ENCODE peak calls at places on chromosomes 11 and 22, in eight cellular contexts. N is heart right ventricle; J is NCI-H345; Q is EH; D is T-helper 2 cell; A is cardiac fibroblast; O is H7; L is activated naive CD4-positive, alpha-beta T cell treated with anti-CD3 and anti-CD28 coated beads, Interleukin-2, amount 50 U/mL, for 72 hours. P is an unnamed sample.

GRCh38 chr11:130427581-130428211 is 713 bp downstream of the ADAMTS8 start:
- DNase-seq in N (no peak), J (no peak), Q (peak), D (no peak), A (no peak), O (peak), L (no peak), P (peak)

GRCh38 chr11:126834149-126834548 is 166.4 kb downstream of the KIRREL3 start:
- DNase-seq in N (no peak), J (no peak), Q (peak), D (no peak), A (peak), O (no peak), L (no peak), P (no peak)

GRCh38 chr11:729492-730074 is 17.7 kb upstream of the TALDO1 start:
- DNase-seq in N (no peak), J (no peak), Q (no peak), D (no peak), A (no peak), O (peak), L (no peak), P (no peak)

GRCh38 chr22:35717572-35717971 is at the start of gene APOL5:
- DNase-seq in N (no peak), J (no peak), Q (no peak), D (no peak), A (no peak), O (no peak), L (no peak), P (no peak)

GRCh38 chr11:35752115-35752514 is 89.5 kb downstream of the TRIM44 start:
- DNase-seq in N (no peak), J (no peak), Q (peak), D (no peak), A (peak), O (no peak), L (no peak), P (no peak)

GRCh38 chr11:70183483-70184176 is 19.5 kb upstream of the FADD start:
- DNase-seq in N (no peak), J (no peak), Q (no peak), D (no peak), A (no peak), O (no peak), L (no peak), P (no peak)

GRCh38 chr11:122486793-122487495 is 168.6 kb upstream of the UBASH3B start:
- DNase-seq in N (no peak), J (no peak), Q (peak), D (no peak), A (peak), O (peak), L (no peak), P (no peak)

GRCh38 chr22:46843691-46844297 is 81.3 kb downstream of the TBC1D22A start:
- DNase-seq in N (no peak), J (no peak), Q (peak), D (no peak), A (no peak), O (no peak), L (no peak), P (no peak)

GRCh38 chr11:15493066-15493465 is 378.3 kb downstream of the INSC start:
- DNase-seq in N (no peak), J (peak), Q (peak), D (no peak), A (no peak), O (peak), L (no peak), P (no peak)

P was measured in left cardiac atrium.